ENCODE peak calls at places on chromosomes 11 and 22, in four cellular contexts. O is tibial nerve, I is sigmoid colon, N is A549. B is an unnamed sample.

GRCh38 chr11:127454856-127455255 is 454.3 kb upstream of the KIRREL3 start:
- DNase-seq in O (no peak), I (no peak), N (no peak), B (no peak)

GRCh38 chr11:118902336-118903203 is 18.9 kb downstream of the CXCR5 start:
- DNase-seq in O (no peak), I (peak; percentile 61), N (no peak), B (no peak)

GRCh38 chr11:110199184-110199981 is 97.0 kb downstream of the RDX start:
- DNase-seq in O (no peak), I (no peak), N (no peak), B (no peak)

GRCh38 chr11:1533342-1533725 is 38.7 kb downstream of the DUSP8 start:
- DNase-seq in O (no peak), I (no peak), N (no peak), B (no peak)

GRCh38 chr11:126391970-126392637 is 36.6 kb downstream of the ST3GAL4 start:
- DNase-seq in O (peak; percentile 9), I (no peak), N (no peak), B (no peak)

GRCh38 chr11:46120361-46120710 is 918 bp downstream of the PHF21A start:
- DNase-seq in O (no peak), I (peak; percentile 65), N (peak; percentile 8), B (peak; percentile 29)

GRCh38 chr11:112174789-112175595 is at the start of gene BCO2:
- DNase-seq in O (peak; percentile 82), I (peak; percentile 94), N (peak; percentile 51), B (peak; percentile 85)

GRCh38 chr11:86706341-86707131 is 34.1 kb upstream of the ME3 start:
- DNase-seq in O (no peak), I (no peak), N (no peak), B (no peak)

GRCh38 chr22:41429232-41429945 is 17.2 kb downstream of the TOB2 start:
- DNase-seq in O (no peak), I (no peak), N (no peak), B (no peak)

GRCh38 chr11:122863704-122864326 is 18.7 kb upstream of the JHY start:
- DNase-seq in O (peak; percentile 28), I (no peak), N (peak; percentile 20), B (peak; percentile 47)

GRCh38 chr22:39928556-39929401 is 27.9 kb downstream of the GRAP2 start:
- DNase-seq in O (no peak), I (no peak), N (no peak), B (no peak)

GRCh38 chr22:19884161-19884953 is 29.7 kb upstream of the GNB1L start:
- DNase-seq in O (no peak), I (peak; percentile 56), N (no peak), B (no peak)

GRCh38 chr22:37842015-37842793 is 1.9 kb downstream of the ANKRD54 start:
- DNase-seq in O (no peak), I (no peak), N (no peak), B (no peak)

GRCh38 chr22:44880588-44881245 is 128.3 kb downstream of the ARHGAP8 start:
- DNase-seq in O (no peak), I (peak; percentile 50), N (no peak), B (no peak)

GRCh38 chr11:120546312-120547205 is 35.0 kb downstream of the GRIK4 start:
- DNase-seq in O (no peak), I (no peak), N (no peak), B (peak; percentile 24)

GRCh38 chr11:77411238-77411637 is 62.7 kb downstream of the PAK1 start:
- DNase-seq in O (no peak), I (peak; percentile 66), N (peak; percentile 22), B (peak; percentile 38)

DNA sequence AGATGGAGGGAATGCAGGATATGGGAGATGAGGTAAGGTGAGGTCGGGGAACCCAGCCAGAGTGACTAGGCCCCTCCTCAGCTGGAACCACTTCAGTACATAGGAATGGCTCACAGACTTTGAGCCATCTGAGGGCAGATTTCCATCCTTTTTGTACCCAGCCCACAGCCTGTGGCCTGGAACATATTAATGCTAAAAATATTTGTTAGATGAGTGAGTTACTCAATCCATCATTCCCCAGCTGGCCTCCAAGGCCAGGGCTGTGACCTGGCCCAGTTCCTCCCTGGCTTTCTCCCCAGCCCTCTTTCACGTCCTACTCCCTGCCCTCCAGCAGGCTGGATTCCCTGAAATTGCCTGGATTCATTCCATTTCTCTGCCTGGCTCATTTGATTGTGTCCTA is 57.2 kb upstream of the PRDM11 start:
- DNase-seq in O (peak; percentile 71), I (peak; percentile 94), N (no peak), B (peak; percentile 59)
- TF ChIP-seq EP300 in O (peak; percentile 40), I (peak; percentile 74), N (no peak), B (peak; percentile 24)

GRCh38 chr11:66884443-66884842 is 27.6 kb downstream of the LRFN4 start:
- DNase-seq in O (no peak), I (no peak), N (no peak), B (no peak)
- H3K4me1 ChIP-seq in O (peaks cover 55% of the 10 kb centered on the region), I (peaks cover 14% of the 10 kb centered on the region), N (peaks cover 97% of the 10 kb centered on the region), B (peaks cover 9% of the 10 kb centered on the region)

GRCh38 chr22:35376728-35377472 is 4.0 kb upstream of the HMOX1 start:
- DNase-seq in O (peak; percentile 94), I (peak; percentile 98), N (peak; percentile 75), B (peak; percentile 94)
- TF ChIP-seq EP300 in O (peak; percentile 94), I (no peak), N (peak; percentile 67), B (peak; percentile 71)

GRCh38 chr22:25658641-25659040 is 83.3 kb upstream of the MYO18B start:
- DNase-seq in O (no peak), I (no peak), N (no peak), B (no peak)
- H3K4me1 ChIP-seq in O (peaks cover 16% of the 10 kb centered on the region), I (peaks cover 31% of the 10 kb centered on the region), N (no peaks in the 10 kb centered on the region), B (no peaks in the 10 kb centered on the region)

GRCh38 chr11:73995247-73995646 is 12.6 kb upstream of the UCP2 start:
- DNase-seq in O (no peak), I (no peak), N (no peak), B (no peak)
- TF ChIP-seq EP300 in O (no peak), I (no peak), N (no peak), B (no peak)

GRCh38 chr22:49966041-49966715 is 5.6 kb downstream of the PIM3 start:
- DNase-seq in O (no peak), I (peak; percentile 67), N (no peak), B (peak; percentile 21)

GRCh38 chr22:49964136-49964492 is 3.5 kb downstream of the PIM3 start:
- DNase-seq in O (peak; percentile 12), I (peak; percentile 63), N (no peak), B (peak; percentile 9)

GRCh38 chr22:49964493-49965290 is 4.1 kb downstream of the PIM3 start:
- DNase-seq in O (peak; percentile 13), I (peak; percentile 64), N (no peak), B (peak; percentile 17)

GRCh38 chr22:49966716-49967332 is 6.3 kb downstream of the PIM3 start:
- DNase-seq in O (peak; percentile 25), I (peak; percentile 83), N (no peak), B (peak; percentile 51)

DNA sequence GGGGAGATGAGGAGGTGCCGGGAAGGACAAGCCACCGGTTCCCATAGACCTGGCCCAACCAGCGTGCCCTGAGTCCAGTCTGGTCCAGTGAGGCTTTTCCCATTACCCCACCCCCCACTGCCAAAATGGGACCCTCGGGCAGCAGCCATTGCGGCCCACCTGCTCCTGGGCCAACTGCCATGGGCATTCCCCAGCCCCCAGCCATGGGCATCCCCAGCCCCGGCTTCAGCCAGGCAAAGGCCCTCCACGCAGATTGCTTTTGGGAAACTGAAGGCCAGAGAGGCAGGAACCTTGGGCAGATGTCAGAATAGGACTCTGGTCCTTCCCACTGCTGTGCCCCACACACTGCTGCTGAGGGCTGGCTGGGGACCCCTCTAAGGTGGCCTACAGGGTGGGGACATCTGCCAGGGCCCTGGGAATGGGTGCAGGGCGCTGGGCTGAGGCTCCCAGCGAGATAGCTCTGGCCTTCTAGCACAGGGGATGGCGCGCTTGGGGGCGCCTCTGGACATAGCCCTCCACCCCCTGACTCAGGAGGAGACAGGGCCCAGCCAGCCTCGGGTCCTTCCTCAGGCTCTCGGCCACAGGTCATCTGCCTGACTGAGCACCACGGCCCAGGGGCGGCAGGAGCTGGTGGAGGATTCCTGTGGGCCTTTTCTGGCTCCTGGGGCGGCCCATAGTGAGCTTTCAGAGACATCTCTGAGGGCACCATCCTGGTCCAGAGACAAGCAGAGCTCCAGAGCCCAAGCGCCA is 4.9 kb downstream of the PIM3 start:
- DNase-seq in O (peak; percentile 10), I (peak; percentile 67), N (no peak), B (peak; percentile 16)
- H3K4me1 ChIP-seq in O (peaks cover 81% of the 10 kb centered on the region), I (peaks cover 51% of the 10 kb centered on the region), N (peaks cover 47% of the 10 kb centered on the region), B (peaks cover 28% of the 10 kb centered on the region)